ENCODE peak calls at places on chromosome 6, in seven cellular contexts. G is HEK293T, J is right atrium auricular region, K is mesothelial cell of epicardium, Q is anterior cingulate cortex, A is KBM-7, T is body of pancreas. R is an unnamed sample.

GRCh38 chr6:151161363-151161762 is 78.4 kb upstream of the AKAP12 start:
- DNase-seq in G (no peak), J (no peak), K (no peak), Q (no peak), A (no peak), T (no peak), R (no peak)

GRCh38 chr6:134101479-134101878 is 49.1 kb upstream of the SLC2A12 start:
- DNase-seq in G (no peak), J (no peak), K (no peak), Q (no peak), A (no peak), T (no peak), R (no peak)

GRCh38 chr6:16518265-16518664 is 243.0 kb downstream of the ATXN1 start:
- DNase-seq in G (no peak), J (no peak), K (no peak), Q (no peak), A (no peak), T (no peak), R (no peak)

GRCh38 chr6:43386492-43386891 is 17.0 kb upstream of the ZNF318 start:
- DNase-seq in G (no peak), J (no peak), K (no peak), Q (no peak), A (no peak), T (no peak), R (no peak)

GRCh38 chr6:135888818-135889217 is 37.3 kb downstream of the PDE7B start:
- DNase-seq in G (no peak), J (no peak), K (no peak), Q (no peak), A (no peak), T (no peak), R (no peak)

GRCh38 chr6:3318226-3318625 is 59.5 kb downstream of the PSMG4 start:
- DNase-seq in G (no peak), J (no peak), K (no peak), Q (no peak), A (no peak), T (no peak), R (no peak)

GRCh38 chr6:155755452-155755851 is 299.8 kb upstream of the NOX3 start:
- DNase-seq in G (no peak), J (no peak), K (no peak), Q (no peak), A (no peak), T (no peak), R (no peak)

GRCh38 chr6:142478117-142478516 is 176.3 kb downstream of the ADGRG6 start:
- DNase-seq in G (no peak), J (no peak), K (no peak), Q (no peak), A (peak; percentile 66), T (no peak), R (peak; percentile 70)

GRCh38 chr6:113995632-113996031 is 24.7 kb upstream of the HDAC2 start:
- DNase-seq in G (peak; percentile 42), J (no peak), K (no peak), Q (peak; percentile 45), A (no peak), T (no peak), R (no peak)

GRCh38 chr6:13181398-13181797 is 146.9 kb downstream of the TBC1D7 start:
- DNase-seq in G (no peak), J (no peak), K (no peak), Q (no peak), A (no peak), T (no peak), R (no peak)

GRCh38 chr6:36442083-36442670 is 477 bp downstream of the PXT1 start:
- DNase-seq in G (no peak), J (no peak), K (no peak), Q (no peak), A (no peak), T (no peak), R (no peak)

GRCh38 chr6:149696904-149697303 is 21.0 kb downstream of the LATS1 start:
- DNase-seq in G (no peak), J (no peak), K (no peak), Q (no peak), A (no peak), T (no peak), R (no peak)

GRCh38 chr6:139710578-139710977 is 336.1 kb upstream of the CITED2 start:
- DNase-seq in G (no peak), J (no peak), K (no peak), Q (no peak), A (no peak), T (no peak), R (no peak)